ENCODE peak calls at places on chromosomes 7 and 10, in six cellular contexts. W is esophagus muscularis mucosa; B is activated CD8-positive, alpha-beta memory T cell treated with anti-CD3 and anti-CD28 coated beads, Interleukin-2, amount 50 U/mL, for 48 hours; V is NCI-H2107; P is hippocampal formation; N is GOT3. C is an unnamed sample.
A peak's percentile ranks its signal among the peaks of the same experiment; 100 is the strongest.

GRCh38 chr7:54880326-54880989 is 121.4 kb upstream of the SEC61G start:
- DNase-seq in W (no peak), B (no peak), V (no peak), P (no peak), N (no peak), C (no peak)

GRCh38 chr7:47301657-47302295 is 280.1 kb downstream of the TNS3 start:
- DNase-seq in W (no peak), B (no peak), V (no peak), P (no peak), N (no peak), C (no peak)

GRCh38 chr10:62980697-62981495 is 152.2 kb upstream of the NRBF2 start:
- DNase-seq in W (no peak), B (peak; percentile 61), V (no peak), P (no peak), N (no peak), C (no peak)

GRCh38 chr10:108393111-108393510 is 1228.6 kb upstream of the SORCS1 start:
- DNase-seq in W (no peak), B (no peak), V (no peak), P (no peak), N (no peak), C (peak; percentile 54)

GRCh38 chr10:77392236-77392721 is 245.3 kb downstream of the KCNMA1 start:
- DNase-seq in W (no peak), B (no peak), V (no peak), P (no peak), N (no peak), C (peak; percentile 35)

GRCh38 chr10:63718006-63718405 is 196.8 kb downstream of the REEP3 start:
- DNase-seq in W (no peak), B (no peak), V (no peak), P (no peak), N (no peak), C (no peak)

GRCh38 chr7:157795631-157796030 is 458.8 kb downstream of the DNAJB6 start:
- DNase-seq in W (no peak), B (no peak), V (peak; percentile 61), P (no peak), N (no peak), C (no peak)

GRCh38 chr7:130734525-130735272 is 692 bp upstream of the KLF14 start:
- DNase-seq in W (no peak), B (no peak), V (no peak), P (no peak), N (no peak), C (no peak)

GRCh38 chr7:105352018-105352612 is 36.6 kb downstream of the SRPK2 start:
- DNase-seq in W (peak; percentile 94), B (peak; percentile 66), V (no peak), P (peak; percentile 27), N (no peak), C (peak; percentile 90)

GRCh38 chr7:106139253-106140251 is 27.4 kb upstream of the SYPL1 start:
- DNase-seq in W (peak; percentile 88), B (no peak), V (peak; percentile 72), P (no peak), N (no peak), C (peak; percentile 54)

GRCh38 chr7:149771199-149771636 is 2.2 kb downstream of the ZNF467 start:
- DNase-seq in W (no peak), B (no peak), V (peak; percentile 52), P (no peak), N (no peak), C (no peak)

GRCh38 chr10:127815147-127815546 is 77.6 kb downstream of the CLRN3 start:
- DNase-seq in W (no peak), B (no peak), V (no peak), P (no peak), N (no peak), C (no peak)

GRCh38 chr7:121137580-121137979 is 149.1 kb downstream of the CPED1 start:
- DNase-seq in W (no peak), B (no peak), V (no peak), P (no peak), N (no peak), C (no peak)

GRCh38 chr7:77565917-77566316 is 28.8 kb downstream of the PTPN12 start:
- DNase-seq in W (no peak), B (no peak), V (no peak), P (no peak), N (no peak), C (peak; percentile 65)

GRCh38 chr10:2111936-2112335 is 374.6 kb upstream of the ADARB2 start:
- DNase-seq in W (peak; percentile 62), B (no peak), V (no peak), P (no peak), N (no peak), C (peak; percentile 37)

GRCh38 chr10:59906417-59907202 is at the start of gene CCDC6:
- DNase-seq in W (peak; percentile 97), B (peak; percentile 94), V (peak; percentile 55), P (peak; percentile 91), N (peak; percentile 70), C (peak; percentile 80)

GRCh38 chr7:142626420-142627035 is 122.7 kb upstream of the PRSS1 start:
- DNase-seq in W (no peak), B (peak; percentile 82), V (no peak), P (peak; percentile 13), N (no peak), C (no peak)

C was measured in skeletal muscle cell.